ENCODE peak calls at places on chromosomes 2 and 18, in seven cellular contexts. K is GM12865; M is neural crest cell; F is stimulated activated CD4-positive, alpha-beta T cell treated with anti-CD3 and anti-CD28 coated beads, Interleukin-2, amount 100 ng/mL, for 48 hours; Z is stimulated activated naive B cell treated with anti-CD40 and anti-IgM and Interleukin-4, amounts not matched to agents 10 μg/mL and 1 μg/mL and 100 μg/mL, for 72 hours; Y is left ventricle myocardium inferior; H is NCI-H1436. S is an unnamed sample.

GRCh38 chr18:68728301-68728700 is 13.4 kb upstream of the TMX3 start:
- DNase-seq in K (no peak), M (no peak), F (no peak), Z (no peak), Y (no peak), H (no peak), S (no peak)

GRCh38 chr2:42787788-42788477 is 4.5 kb downstream of the HAAO start:
- DNase-seq in K (no peak), M (no peak), F (no peak), Z (no peak), Y (no peak), H (no peak), S (no peak)

GRCh38 chr2:99659874-99660273 is 170.1 kb upstream of the REV1 start:
- DNase-seq in K (no peak), M (no peak), F (no peak), Z (no peak), Y (no peak), H (no peak), S (no peak)

GRCh38 chr2:3229221-3229620 is 148.4 kb downstream of the EIPR1 start:
- DNase-seq in K (no peak), M (no peak), F (no peak), Z (no peak), Y (no peak), H (no peak), S (no peak)

GRCh38 chr18:702957-703659 is 9.3 kb downstream of the ENOSF1 start:
- DNase-seq in K (no peak), M (no peak), F (no peak), Z (no peak), Y (no peak), H (no peak), S (peak; percentile 87)

GRCh38 chr2:231621051-231621879 is 28.6 kb downstream of the TEX44 start:
- DNase-seq in K (no peak), M (no peak), F (no peak), Z (no peak), Y (peak; percentile 54), H (no peak), S (no peak)

GRCh38 chr2:207282916-207283315 is 117.2 kb upstream of the KLF7 start:
- DNase-seq in K (no peak), M (no peak), F (no peak), Z (no peak), Y (no peak), H (no peak), S (no peak)

GRCh38 chr2:160742679-160743078 is 249.1 kb upstream of the RBMS1 start:
- DNase-seq in K (no peak), M (no peak), F (no peak), Z (no peak), Y (no peak), H (no peak), S (no peak)

GRCh38 chr2:54920660-54921059 is 129.6 kb downstream of the RTN4 start:
- DNase-seq in K (no peak), M (no peak), F (no peak), Z (no peak), Y (no peak), H (no peak), S (no peak)

GRCh38 chr2:206396216-206396615 is 47.1 kb upstream of the ADAM23 start:
- DNase-seq in K (no peak), M (no peak), F (no peak), Z (no peak), Y (no peak), H (no peak), S (peak; percentile 39)

GRCh38 chr18:50240083-50240563 is 26.2 kb downstream of the CFAP53 start:
- DNase-seq in K (no peak), M (no peak), F (no peak), Z (no peak), Y (no peak), H (no peak), S (peak; percentile 65)

GRCh38 chr18:2050016-2050415 is 521.3 kb downstream of the METTL4 start:
- DNase-seq in K (no peak), M (no peak), F (no peak), Z (no peak), Y (no peak), H (no peak), S (peak; percentile 10)

S was measured in Caki2.